ENCODE peak calls at places on chromosomes 1 and 21, in nine cellular contexts. One of them, this sample, is unnamed.

GRCh38 chr1:171940373-171940772 is 99.1 kb downstream of the DNM3 start:
- DNase-seq in sigmoid colon: no peak
- DNase-seq in CD4-positive, alpha-beta T cell: no peak
- DNase-seq in fibroblast of pulmonary artery: peak; percentile 2
- DNase-seq in stomach: no peak
- DNase-seq in choroid plexus epithelial cell: peak; percentile 10
- DNase-seq in epithelial cell of esophagus: no peak
- DNase-seq in pancreas: no peak
- DNase-seq in keratinocyte: no peak
- DNase-seq in this sample: no peak

GRCh38 chr1:22826630-22827580 is 116.3 kb downstream of the EPHB2 start:
- DNase-seq in sigmoid colon: no peak
- DNase-seq in CD4-positive, alpha-beta T cell: no peak
- DNase-seq in fibroblast of pulmonary artery: peak; percentile 33
- DNase-seq in stomach: peak; percentile 36
- DNase-seq in choroid plexus epithelial cell: no peak
- DNase-seq in epithelial cell of esophagus: peak; percentile 64
- DNase-seq in pancreas: peak; percentile 62
- DNase-seq in keratinocyte: no peak
- DNase-seq in this sample: no peak

GRCh38 chr1:225607355-225607754 is 45.6 kb downstream of the ENAH start:
- DNase-seq in sigmoid colon: no peak
- DNase-seq in CD4-positive, alpha-beta T cell: no peak
- DNase-seq in fibroblast of pulmonary artery: no peak
- DNase-seq in stomach: no peak
- DNase-seq in choroid plexus epithelial cell: no peak
- DNase-seq in epithelial cell of esophagus: no peak
- DNase-seq in pancreas: no peak
- DNase-seq in keratinocyte: no peak
- DNase-seq in this sample: no peak

GRCh38 chr21:16037386-16037785 is 307.6 kb downstream of the USP25 start:
- DNase-seq in sigmoid colon: no peak
- DNase-seq in CD4-positive, alpha-beta T cell: no peak
- DNase-seq in fibroblast of pulmonary artery: peak; percentile 21
- DNase-seq in stomach: no peak
- DNase-seq in choroid plexus epithelial cell: peak; percentile 20
- DNase-seq in epithelial cell of esophagus: peak; percentile 84
- DNase-seq in pancreas: no peak
- DNase-seq in keratinocyte: no peak
- DNase-seq in this sample: no peak

GRCh38 chr1:201838381-201838780 is 9.4 kb downstream of the IPO9 start:
- DNase-seq in sigmoid colon: no peak
- DNase-seq in CD4-positive, alpha-beta T cell: no peak
- DNase-seq in fibroblast of pulmonary artery: peak; percentile 37
- DNase-seq in stomach: no peak
- DNase-seq in choroid plexus epithelial cell: no peak
- DNase-seq in epithelial cell of esophagus: no peak
- DNase-seq in pancreas: no peak
- DNase-seq in keratinocyte: no peak
- DNase-seq in this sample: no peak

GRCh38 chr1:240917976-240918375 is 306.0 kb upstream of the GREM2 start:
- DNase-seq in sigmoid colon: no peak
- DNase-seq in CD4-positive, alpha-beta T cell: no peak
- DNase-seq in fibroblast of pulmonary artery: no peak
- DNase-seq in stomach: no peak
- DNase-seq in choroid plexus epithelial cell: no peak
- DNase-seq in epithelial cell of esophagus: no peak
- DNase-seq in pancreas: no peak
- DNase-seq in keratinocyte: no peak
- DNase-seq in this sample: no peak

GRCh38 chr1:204171751-204172178 is 5.6 kb upstream of the REN start:
- DNase-seq in sigmoid colon: no peak
- DNase-seq in CD4-positive, alpha-beta T cell: no peak
- DNase-seq in fibroblast of pulmonary artery: peak; percentile 72
- DNase-seq in stomach: no peak
- DNase-seq in choroid plexus epithelial cell: peak; percentile 34
- DNase-seq in epithelial cell of esophagus: peak; percentile 98
- DNase-seq in pancreas: no peak
- DNase-seq in keratinocyte: peak; percentile 45
- DNase-seq in this sample: no peak

GRCh38 chr21:32412162-32412997 is at the start of gene EVA1C:
- DNase-seq in sigmoid colon: peak; percentile 88
- DNase-seq in CD4-positive, alpha-beta T cell: peak; percentile 64
- DNase-seq in fibroblast of pulmonary artery: peak; percentile 77
- DNase-seq in stomach: peak; percentile 83
- DNase-seq in choroid plexus epithelial cell: peak; percentile 49
- DNase-seq in epithelial cell of esophagus: peak; percentile 68
- DNase-seq in pancreas: peak; percentile 60
- DNase-seq in keratinocyte: no peak
- DNase-seq in this sample: no peak

GRCh38 chr1:200911361-200911760 is 16.7 kb downstream of the INAVA start:
- DNase-seq in sigmoid colon: peak; percentile 48
- DNase-seq in CD4-positive, alpha-beta T cell: no peak
- DNase-seq in fibroblast of pulmonary artery: no peak
- DNase-seq in stomach: no peak
- DNase-seq in choroid plexus epithelial cell: no peak
- DNase-seq in epithelial cell of esophagus: no peak
- DNase-seq in pancreas: no peak
- DNase-seq in keratinocyte: no peak
- DNase-seq in this sample: no peak

GRCh38 chr1:66292944-66293343 is 241.0 kb upstream of the SGIP1 start:
- DNase-seq in sigmoid colon: no peak
- DNase-seq in CD4-positive, alpha-beta T cell: no peak
- DNase-seq in fibroblast of pulmonary artery: no peak
- DNase-seq in stomach: no peak
- DNase-seq in choroid plexus epithelial cell: no peak
- DNase-seq in epithelial cell of esophagus: no peak
- DNase-seq in pancreas: no peak
- DNase-seq in keratinocyte: no peak
- DNase-seq in this sample: no peak

GRCh38 chr1:117013310-117013850 is 11.8 kb downstream of the CD101 start:
- DNase-seq in sigmoid colon: no peak
- DNase-seq in CD4-positive, alpha-beta T cell: no peak
- DNase-seq in fibroblast of pulmonary artery: no peak
- DNase-seq in stomach: peak; percentile 37
- DNase-seq in choroid plexus epithelial cell: no peak
- DNase-seq in epithelial cell of esophagus: peak; percentile 84
- DNase-seq in pancreas: no peak
- DNase-seq in keratinocyte: no peak
- DNase-seq in this sample: no peak

GRCh38 chr1:119375366-119375765 is 6.8 kb downstream of the HAO2 start:
- DNase-seq in sigmoid colon: no peak
- DNase-seq in CD4-positive, alpha-beta T cell: no peak
- DNase-seq in fibroblast of pulmonary artery: no peak
- DNase-seq in stomach: no peak
- DNase-seq in choroid plexus epithelial cell: no peak
- DNase-seq in epithelial cell of esophagus: no peak
- DNase-seq in pancreas: no peak
- DNase-seq in keratinocyte: no peak
- DNase-seq in this sample: no peak

GRCh38 chr21:38819719-38820147 is 14.0 kb downstream of the ETS2 start:
- DNase-seq in sigmoid colon: no peak
- DNase-seq in CD4-positive, alpha-beta T cell: no peak
- DNase-seq in fibroblast of pulmonary artery: no peak
- DNase-seq in stomach: peak; percentile 58
- DNase-seq in choroid plexus epithelial cell: peak; percentile 79
- DNase-seq in epithelial cell of esophagus: peak; percentile 83
- DNase-seq in pancreas: no peak
- DNase-seq in keratinocyte: no peak
- DNase-seq in this sample: no peak

GRCh38 chr1:52641307-52641706 is 8.3 kb downstream of the SHISAL2A start:
- DNase-seq in sigmoid colon: no peak
- DNase-seq in CD4-positive, alpha-beta T cell: no peak
- DNase-seq in fibroblast of pulmonary artery: no peak
- DNase-seq in stomach: no peak
- DNase-seq in choroid plexus epithelial cell: no peak
- DNase-seq in epithelial cell of esophagus: no peak
- DNase-seq in pancreas: no peak
- DNase-seq in keratinocyte: no peak
- DNase-seq in this sample: no peak

GRCh38 chr1:164602480-164603093 is 43.6 kb downstream of the PBX1 start:
- DNase-seq in sigmoid colon: peak; percentile 79
- DNase-seq in CD4-positive, alpha-beta T cell: no peak
- DNase-seq in fibroblast of pulmonary artery: peak; percentile 44
- DNase-seq in stomach: peak; percentile 83
- DNase-seq in choroid plexus epithelial cell: peak; percentile 71
- DNase-seq in epithelial cell of esophagus: peak; percentile 37
- DNase-seq in pancreas: peak; percentile 71
- DNase-seq in keratinocyte: no peak
- DNase-seq in this sample: no peak

GRCh38 chr1:113021430-113022085 is 51.4 kb upstream of the LRIG2 start:
- DNase-seq in sigmoid colon: no peak
- DNase-seq in CD4-positive, alpha-beta T cell: no peak
- DNase-seq in fibroblast of pulmonary artery: peak; percentile 59
- DNase-seq in stomach: no peak
- DNase-seq in choroid plexus epithelial cell: peak; percentile 71
- DNase-seq in epithelial cell of esophagus: peak; percentile 90
- DNase-seq in pancreas: no peak
- DNase-seq in keratinocyte: no peak
- DNase-seq in this sample: peak; percentile 47

GRCh38 chr1:107141491-107142369 is 891 bp downstream of the NTNG1 start:
- DNase-seq in sigmoid colon: no peak
- DNase-seq in CD4-positive, alpha-beta T cell: no peak
- DNase-seq in fibroblast of pulmonary artery: peak; percentile 66
- DNase-seq in stomach: no peak
- DNase-seq in choroid plexus epithelial cell: peak; percentile 68
- DNase-seq in epithelial cell of esophagus: peak; percentile 68
- DNase-seq in pancreas: no peak
- DNase-seq in keratinocyte: no peak
- DNase-seq in this sample: no peak

GRCh38 chr1:184386271-184387068 is at the start of gene C1orf21:
- DNase-seq in sigmoid colon: peak; percentile 96
- DNase-seq in CD4-positive, alpha-beta T cell: peak; percentile 10
- DNase-seq in fibroblast of pulmonary artery: peak; percentile 88
- DNase-seq in stomach: peak; percentile 86
- DNase-seq in choroid plexus epithelial cell: peak; percentile 84
- DNase-seq in epithelial cell of esophagus: peak; percentile 92
- DNase-seq in pancreas: peak; percentile 90
- DNase-seq in keratinocyte: no peak
- DNase-seq in this sample: peak; percentile 64
- TF ChIP-seq CTCF in sigmoid colon: no peak
- TF ChIP-seq CTCF in CD4-positive, alpha-beta T cell: no peak
- TF ChIP-seq CTCF in fibroblast of pulmonary artery: no peak
- TF ChIP-seq CTCF in stomach: no peak
- TF ChIP-seq CTCF in choroid plexus epithelial cell: no peak
- TF ChIP-seq CTCF in epithelial cell of esophagus: no peak
- TF ChIP-seq CTCF in pancreas: no peak
- TF ChIP-seq CTCF in keratinocyte: no peak
- TF ChIP-seq CTCF in this sample: no peak

DNA sequence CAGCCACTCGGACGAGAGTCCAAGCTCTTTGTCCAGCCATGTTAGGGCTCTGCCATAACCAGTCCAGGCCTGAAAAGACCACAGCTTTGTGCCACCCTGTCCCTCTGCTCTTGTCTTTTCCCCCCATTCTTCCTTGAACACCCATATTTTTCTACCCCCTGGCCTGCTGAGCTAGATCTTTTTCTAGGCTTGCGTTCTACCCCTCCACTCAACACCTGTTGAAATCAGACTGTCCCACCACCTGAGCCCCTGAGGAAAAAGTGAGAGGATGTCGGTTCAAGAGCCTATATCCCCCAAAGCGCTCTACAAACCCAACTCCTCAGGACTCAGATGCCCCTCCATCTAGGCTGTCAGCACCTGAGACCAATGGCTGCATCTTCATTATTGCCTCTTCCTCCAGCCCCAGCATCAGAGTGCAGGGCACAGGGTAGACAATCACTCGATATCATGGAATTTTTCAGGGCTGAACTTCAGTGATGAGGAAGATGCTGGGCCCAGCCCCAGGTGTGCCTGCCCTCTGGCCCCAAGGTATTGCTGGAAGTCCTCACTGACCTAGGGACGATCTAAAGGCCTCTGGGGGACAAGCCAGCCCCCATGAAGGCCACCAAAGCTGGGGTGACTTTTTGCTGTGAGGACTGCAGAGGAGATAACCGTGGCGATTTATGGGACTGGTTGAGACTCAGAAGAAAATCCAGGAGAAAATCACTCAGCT is 75.3 kb downstream of the CD247 start:
- DNase-seq in sigmoid colon: no peak
- DNase-seq in CD4-positive, alpha-beta T cell: no peak
- DNase-seq in fibroblast of pulmonary artery: no peak
- DNase-seq in stomach: no peak
- DNase-seq in choroid plexus epithelial cell: no peak
- DNase-seq in epithelial cell of esophagus: no peak
- DNase-seq in pancreas: no peak
- DNase-seq in keratinocyte: no peak
- DNase-seq in this sample: no peak
- TF ChIP-seq CTCF in sigmoid colon: no peak
- TF ChIP-seq CTCF in CD4-positive, alpha-beta T cell: no peak
- TF ChIP-seq CTCF in fibroblast of pulmonary artery: no peak
- TF ChIP-seq CTCF in stomach: no peak
- TF ChIP-seq CTCF in choroid plexus epithelial cell: no peak
- TF ChIP-seq CTCF in epithelial cell of esophagus: no peak
- TF ChIP-seq CTCF in pancreas: no peak
- TF ChIP-seq CTCF in keratinocyte: no peak
- TF ChIP-seq CTCF in this sample: no peak

GRCh38 chr1:87296220-87296619 is 32.5 kb upstream of the LMO4 start:
- DNase-seq in sigmoid colon: no peak
- DNase-seq in CD4-positive, alpha-beta T cell: no peak
- DNase-seq in fibroblast of pulmonary artery: no peak
- DNase-seq in stomach: no peak
- DNase-seq in choroid plexus epithelial cell: no peak
- DNase-seq in epithelial cell of esophagus: no peak
- DNase-seq in pancreas: no peak
- DNase-seq in keratinocyte: no peak
- DNase-seq in this sample: no peak
- TF ChIP-seq CTCF in sigmoid colon: no peak
- TF ChIP-seq CTCF in CD4-positive, alpha-beta T cell: no peak
- TF ChIP-seq CTCF in fibroblast of pulmonary artery: no peak
- TF ChIP-seq CTCF in stomach: no peak
- TF ChIP-seq CTCF in choroid plexus epithelial cell: no peak
- TF ChIP-seq CTCF in epithelial cell of esophagus: no peak
- TF ChIP-seq CTCF in pancreas: no peak
- TF ChIP-seq CTCF in keratinocyte: no peak
- TF ChIP-seq CTCF in this sample: no peak

DNA sequence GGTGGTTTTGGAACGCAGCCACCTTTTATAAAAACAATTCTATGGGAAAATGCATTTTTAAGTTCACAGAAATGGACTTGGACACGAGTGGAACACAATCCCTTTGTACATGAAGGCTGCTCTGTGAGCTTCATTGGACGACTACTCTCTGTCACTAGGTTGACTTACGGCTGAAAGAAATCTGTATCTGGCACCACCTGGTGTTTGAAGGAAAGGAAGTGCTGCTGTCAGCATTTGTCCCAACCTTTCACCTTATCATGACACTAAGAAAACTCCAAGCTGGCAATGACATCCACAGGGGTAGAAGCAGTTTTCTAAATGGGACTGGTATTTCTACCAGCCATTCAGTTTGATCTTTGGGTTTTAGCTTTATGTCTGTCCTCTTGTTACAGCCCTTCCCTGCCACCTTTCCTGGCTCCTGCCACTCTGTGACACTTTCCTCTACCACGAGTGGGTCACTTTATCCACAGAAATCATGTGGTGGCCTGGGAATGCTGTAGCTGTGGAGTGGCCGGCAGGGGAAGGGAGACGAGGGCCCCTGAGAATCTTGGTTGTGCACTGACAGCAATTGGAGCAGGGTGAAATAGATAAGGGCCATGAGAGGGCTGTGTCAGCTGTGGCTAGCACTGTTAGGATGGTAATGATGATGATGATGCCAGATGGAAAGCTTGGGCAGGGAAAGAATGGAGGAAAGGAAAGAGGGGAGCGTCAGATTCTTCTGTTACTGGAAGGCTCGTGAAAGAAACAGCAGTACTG is 85.2 kb downstream of the TBX19 start:
- DNase-seq in sigmoid colon: no peak
- DNase-seq in CD4-positive, alpha-beta T cell: no peak
- DNase-seq in fibroblast of pulmonary artery: no peak
- DNase-seq in stomach: no peak
- DNase-seq in choroid plexus epithelial cell: peak; percentile 29
- DNase-seq in epithelial cell of esophagus: peak; percentile 31
- DNase-seq in pancreas: peak; percentile 6
- DNase-seq in keratinocyte: no peak
- DNase-seq in this sample: no peak
- TF ChIP-seq CTCF in sigmoid colon: no peak
- TF ChIP-seq CTCF in CD4-positive, alpha-beta T cell: peak; percentile 31
- TF ChIP-seq CTCF in fibroblast of pulmonary artery: no peak
- TF ChIP-seq CTCF in stomach: no peak
- TF ChIP-seq CTCF in choroid plexus epithelial cell: peak; percentile 21
- TF ChIP-seq CTCF in epithelial cell of esophagus: peak; percentile 14
- TF ChIP-seq CTCF in pancreas: no peak
- TF ChIP-seq CTCF in keratinocyte: no peak
- TF ChIP-seq CTCF in this sample: peak; percentile 34

This sample was measured in D721Med.